ENCODE peak calls at places on chromosome 2, in five cellular contexts. O, C, B, H and Y are unnamed samples.

GRCh38 chr2:192016265-192016664 is 169.4 kb upstream of the CAVIN2 start:
- DNase-seq in O (peak; percentile 22), C (no peak), B (peak; percentile 58), H (peak; percentile 88), Y (no peak)

GRCh38 chr2:3703741-3704355 is 473 bp downstream of the DCDC2C start:
- DNase-seq in O (no peak), C (no peak), B (no peak), H (no peak), Y (no peak)

GRCh38 chr2:59288771-59289170 is 1047.6 kb upstream of the FANCL start:
- DNase-seq in O (no peak), C (no peak), B (no peak), H (no peak), Y (no peak)

GRCh38 chr2:16109368-16109820 is 169.0 kb downstream of the MYCN start:
- DNase-seq in O (no peak), C (no peak), B (no peak), H (no peak), Y (no peak)

GRCh38 chr2:149008381-149008780 is 30.1 kb upstream of the LYPD6B start:
- DNase-seq in O (no peak), C (no peak), B (no peak), H (no peak), Y (no peak)

GRCh38 chr2:12556762-12557161 is 160.0 kb upstream of the TRIB2 start:
- DNase-seq in O (peak; percentile 20), C (peak; percentile 35), B (peak; percentile 77), H (peak; percentile 68), Y (no peak)

GRCh38 chr2:38723173-38723572 is 28.0 kb downstream of the SRSF7 start:
- DNase-seq in O (no peak), C (no peak), B (no peak), H (no peak), Y (no peak)

GRCh38 chr2:26735096-26735495 is 29.0 kb upstream of the SLC35F6 start:
- DNase-seq in O (peak; percentile 97), C (no peak), B (peak; percentile 85), H (peak; percentile 96), Y (no peak)

GRCh38 chr2:54079331-54079730 is 36.1 kb upstream of the ACYP2 start:
- DNase-seq in O (no peak), C (no peak), B (no peak), H (no peak), Y (no peak)

GRCh38 chr2:54083021-54083420 is 32.4 kb upstream of the ACYP2 start:
- DNase-seq in O (no peak), C (no peak), B (no peak), H (no peak), Y (no peak)

GRCh38 chr2:54083440-54083839 is 32.0 kb upstream of the ACYP2 start:
- DNase-seq in O (no peak), C (no peak), B (no peak), H (peak; percentile 30), Y (no peak)

GRCh38 chr2:54084600-54084999 is 30.8 kb upstream of the ACYP2 start:
- DNase-seq in O (no peak), C (no peak), B (peak; percentile 11), H (peak; percentile 29), Y (no peak)

DNA sequence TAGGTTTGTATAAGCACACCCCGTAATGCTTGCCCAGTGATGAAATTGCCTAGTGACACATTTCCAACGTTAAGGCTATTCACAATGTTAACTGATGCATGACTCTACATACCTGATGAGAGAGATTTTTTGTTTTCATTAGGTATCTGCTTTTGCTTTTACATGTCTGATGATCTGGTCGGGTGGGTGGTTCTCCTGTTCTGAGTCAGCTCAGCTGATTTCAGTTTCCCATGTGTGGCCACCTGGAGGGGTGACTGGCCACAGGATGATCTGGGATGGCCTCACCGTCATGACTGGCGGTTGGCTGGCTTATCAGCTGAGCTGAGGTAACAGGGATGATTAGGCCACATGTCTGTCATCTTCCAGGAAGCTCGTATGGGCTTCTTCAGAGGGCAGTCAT is 33.8 kb upstream of the ACYP2 start:
- DNase-seq in O (no peak), C (peak; percentile 78), B (peak; percentile 53), H (peak; percentile 50), Y (peak; percentile 41)
- H3K4me3 ChIP-seq in O (no peak overlapping the region), C (no peak overlapping the region), B (no peak overlapping the region), H (no peak overlapping the region), Y (no peak overlapping the region)

GRCh38 chr2:102520009-102520408 is 47.0 kb downstream of the SLC9A4 start:
- DNase-seq in O (peak; percentile 22), C (peak; percentile 59), B (no peak), H (peak; percentile 48), Y (no peak)
- TF ChIP-seq CTCF in O (peak; percentile 55), C (peak; percentile 91), B (peak; percentile 77), H (peak; percentile 79), Y (peak; percentile 84)

DNA sequence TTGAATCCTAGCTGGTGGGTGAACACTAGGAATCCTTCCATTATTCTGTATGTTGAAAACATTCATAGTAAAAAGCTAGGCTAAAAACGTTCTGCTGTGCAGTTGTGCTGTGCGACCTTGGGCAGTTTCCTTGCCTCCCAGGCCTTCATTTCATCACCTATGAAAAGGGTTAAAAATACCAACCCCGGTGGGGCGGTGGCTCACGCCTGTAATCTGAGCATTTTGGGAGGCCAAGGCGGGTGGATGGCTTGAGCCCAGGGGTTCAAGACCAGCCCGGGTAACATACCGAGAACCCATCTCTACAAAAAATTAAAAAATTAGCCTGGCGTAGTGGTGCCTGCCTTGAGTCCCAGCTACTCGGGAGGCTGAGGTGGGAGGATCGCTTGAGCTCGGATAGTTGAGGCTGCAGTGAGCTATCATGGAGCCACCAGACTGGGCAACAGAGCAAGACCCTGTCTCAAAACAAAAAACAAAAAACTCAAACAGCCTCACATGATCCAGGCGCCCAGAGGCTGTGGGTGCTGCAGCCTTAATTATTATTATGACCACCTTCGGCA is 2.9 kb upstream of the RRM2 start:
- DNase-seq in O (no peak), C (no peak), B (no peak), H (no peak), Y (no peak)
- H3K4me3 ChIP-seq in O (peak overlapping the region; percentile 75), C (peak overlapping the region; percentile 84), B (peak overlapping the region; percentile 72), H (peak overlapping the region; percentile 56), Y (peak overlapping the region; percentile 63)

GRCh38 chr2:36544638-36545338 is 53.2 kb downstream of the FEZ2 start:
- DNase-seq in O (no peak), C (no peak), B (no peak), H (no peak), Y (no peak)
- TF ChIP-seq CTCF in O (peak; percentile 26), C (peak; percentile 31), B (peak; percentile 48), H (peak; percentile 45), Y (peak; percentile 48)

DNA sequence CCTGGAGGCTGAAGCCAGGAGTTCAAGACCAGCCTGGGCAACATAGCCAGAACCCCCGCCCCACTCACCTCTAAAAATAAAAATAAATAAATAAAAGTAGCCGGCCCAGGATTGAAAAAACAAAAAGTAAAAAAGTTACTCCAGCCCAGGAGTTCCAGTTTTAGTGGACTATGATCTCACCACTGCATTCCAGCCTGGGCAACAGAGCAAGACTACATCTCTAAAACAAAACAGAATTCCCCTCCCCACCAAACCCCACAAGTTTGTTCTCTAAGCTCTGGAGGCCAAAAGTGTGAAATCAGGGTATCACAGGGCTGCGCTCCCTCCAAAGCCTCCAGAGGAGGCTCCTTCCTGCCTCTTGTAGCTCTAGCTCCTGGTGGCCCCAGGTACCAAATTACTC is 1.7 kb downstream of the D2HGDH start:
- DNase-seq in O (no peak), C (no peak), B (no peak), H (no peak), Y (peak; percentile 10)
- H3K4me3 ChIP-seq in O (no peak overlapping the region), C (no peak overlapping the region), B (no peak overlapping the region), H (no peak overlapping the region), Y (peak overlapping the region; percentile 91)

DNA sequence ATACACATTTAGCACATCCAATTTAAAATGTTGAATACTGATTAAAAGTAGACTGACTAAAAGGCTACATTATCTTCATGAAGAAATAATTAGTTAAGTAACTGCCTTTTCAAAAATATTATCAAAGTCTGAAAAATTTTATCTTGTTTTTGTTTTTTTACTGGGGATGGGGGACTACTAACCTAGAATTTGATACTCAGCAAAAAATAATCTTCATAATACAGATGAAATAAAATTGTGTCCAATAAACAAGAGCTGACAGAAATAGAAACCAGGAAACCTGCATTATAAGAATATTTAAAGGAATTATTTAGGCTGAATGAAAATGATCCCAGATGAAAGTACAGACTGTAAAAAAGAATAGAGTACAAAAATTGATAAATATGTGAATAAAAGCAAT is 200.7 kb upstream of the RGPD4 start:
- DNase-seq in O (no peak), C (no peak), B (no peak), H (no peak), Y (no peak)
- TF ChIP-seq CTCF in O (no peak), C (no peak), B (no peak), H (no peak), Y (no peak)

DNA sequence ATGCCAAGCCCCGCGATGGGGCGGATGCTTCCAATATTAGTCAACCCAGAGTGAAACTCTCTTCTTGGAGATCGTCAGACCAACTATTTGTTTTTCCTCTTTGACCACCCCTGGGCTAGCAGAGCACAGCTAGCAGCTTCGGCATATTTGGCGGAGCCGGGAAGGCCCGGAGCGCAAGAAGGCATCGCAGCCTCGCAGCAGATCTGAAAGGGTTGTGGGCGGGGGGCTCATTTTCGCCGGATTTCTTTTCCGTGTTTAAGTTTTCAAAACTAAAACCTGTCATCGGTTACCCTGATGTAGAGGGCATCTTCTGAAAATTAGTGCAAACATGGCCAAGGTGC is 335 bp upstream of the ZNF385B start:
- DNase-seq in O (peak; percentile 28), C (no peak), B (no peak), H (peak; percentile 14), Y (no peak)
- H3K4me3 ChIP-seq in O (peak overlapping the region; percentile 68), C (no peak overlapping the region), B (peak overlapping the region; percentile 64), H (peak overlapping the region; percentile 56), Y (peak overlapping the region; percentile 44)